ENCODE peak calls at places on chromosomes 3 and 15, in seven cellular contexts. One of them, this sample, is unnamed.

GRCh38 chr3:32691847-32692246 is 6.9 kb downstream of the CNOT10 start:
- DNase-seq in GDM1: no peak
- DNase-seq in sigmoid colon: no peak
- DNase-seq in fibroblast of the conjunctiva: no peak
- DNase-seq in stimulated activated CD8-positive, alpha-beta memory T cell treated with anti-CD3 and anti-CD28 coated beads, Interleukin-15, amount 100 ng/mL, for 4 hours: no peak
- DNase-seq in CD8-positive, alpha-beta T cell: no peak
- DNase-seq in NCI-H774: no peak
- DNase-seq in this sample: no peak

GRCh38 chr15:35857812-35858211 is 311.8 kb upstream of the DPH6 start:
- DNase-seq in GDM1: no peak
- DNase-seq in sigmoid colon: no peak
- DNase-seq in fibroblast of the conjunctiva: no peak
- DNase-seq in stimulated activated CD8-positive, alpha-beta memory T cell treated with anti-CD3 and anti-CD28 coated beads, Interleukin-15, amount 100 ng/mL, for 4 hours: no peak
- DNase-seq in CD8-positive, alpha-beta T cell: no peak
- DNase-seq in NCI-H774: no peak
- DNase-seq in this sample: no peak

GRCh38 chr3:42822828-42823227 is 13.6 kb downstream of the ACKR2 start:
- DNase-seq in GDM1: no peak
- DNase-seq in sigmoid colon: no peak
- DNase-seq in fibroblast of the conjunctiva: no peak
- DNase-seq in stimulated activated CD8-positive, alpha-beta memory T cell treated with anti-CD3 and anti-CD28 coated beads, Interleukin-15, amount 100 ng/mL, for 4 hours: no peak
- DNase-seq in CD8-positive, alpha-beta T cell: no peak
- DNase-seq in NCI-H774: no peak
- DNase-seq in this sample: no peak

GRCh38 chr3:172378439-172378838 is 69.8 kb downstream of the GHSR start:
- DNase-seq in GDM1: no peak
- DNase-seq in sigmoid colon: no peak
- DNase-seq in fibroblast of the conjunctiva: no peak
- DNase-seq in stimulated activated CD8-positive, alpha-beta memory T cell treated with anti-CD3 and anti-CD28 coated beads, Interleukin-15, amount 100 ng/mL, for 4 hours: no peak
- DNase-seq in CD8-positive, alpha-beta T cell: no peak
- DNase-seq in NCI-H774: no peak
- DNase-seq in this sample: no peak

GRCh38 chr3:49158108-49158709 is 7.9 kb downstream of the CCDC71 start:
- DNase-seq in GDM1: no peak
- DNase-seq in sigmoid colon: no peak
- DNase-seq in fibroblast of the conjunctiva: no peak
- DNase-seq in stimulated activated CD8-positive, alpha-beta memory T cell treated with anti-CD3 and anti-CD28 coated beads, Interleukin-15, amount 100 ng/mL, for 4 hours: no peak
- DNase-seq in CD8-positive, alpha-beta T cell: peak; percentile 36
- DNase-seq in NCI-H774: no peak
- DNase-seq in this sample: no peak

GRCh38 chr3:12993623-12994356 is 79.4 kb downstream of the IQSEC1 start:
- DNase-seq in GDM1: no peak
- DNase-seq in sigmoid colon: peak; percentile 73
- DNase-seq in fibroblast of the conjunctiva: no peak
- DNase-seq in stimulated activated CD8-positive, alpha-beta memory T cell treated with anti-CD3 and anti-CD28 coated beads, Interleukin-15, amount 100 ng/mL, for 4 hours: no peak
- DNase-seq in CD8-positive, alpha-beta T cell: no peak
- DNase-seq in NCI-H774: no peak
- DNase-seq in this sample: no peak

GRCh38 chr3:133475245-133476010 is 75.6 kb downstream of the BFSP2 start:
- DNase-seq in GDM1: no peak
- DNase-seq in sigmoid colon: no peak
- DNase-seq in fibroblast of the conjunctiva: no peak
- DNase-seq in stimulated activated CD8-positive, alpha-beta memory T cell treated with anti-CD3 and anti-CD28 coated beads, Interleukin-15, amount 100 ng/mL, for 4 hours: no peak
- DNase-seq in CD8-positive, alpha-beta T cell: no peak
- DNase-seq in NCI-H774: peak; percentile 14
- DNase-seq in this sample: no peak

GRCh38 chr3:50294089-50294488 is 1.9 kb upstream of the IFRD2 start:
- DNase-seq in GDM1: no peak
- DNase-seq in sigmoid colon: no peak
- DNase-seq in fibroblast of the conjunctiva: no peak
- DNase-seq in stimulated activated CD8-positive, alpha-beta memory T cell treated with anti-CD3 and anti-CD28 coated beads, Interleukin-15, amount 100 ng/mL, for 4 hours: no peak
- DNase-seq in CD8-positive, alpha-beta T cell: no peak
- DNase-seq in NCI-H774: no peak
- DNase-seq in this sample: no peak

GRCh38 chr3:24773798-24774197 is 279.1 kb upstream of the THRB start:
- DNase-seq in GDM1: peak; percentile 50
- DNase-seq in sigmoid colon: peak; percentile 73
- DNase-seq in fibroblast of the conjunctiva: peak; percentile 53
- DNase-seq in stimulated activated CD8-positive, alpha-beta memory T cell treated with anti-CD3 and anti-CD28 coated beads, Interleukin-15, amount 100 ng/mL, for 4 hours: no peak
- DNase-seq in CD8-positive, alpha-beta T cell: no peak
- DNase-seq in NCI-H774: peak; percentile 66
- DNase-seq in this sample: peak; percentile 41

GRCh38 chr3:4218426-4219226 is 84.5 kb upstream of the SETMAR start:
- DNase-seq in GDM1: no peak
- DNase-seq in sigmoid colon: no peak
- DNase-seq in fibroblast of the conjunctiva: no peak
- DNase-seq in stimulated activated CD8-positive, alpha-beta memory T cell treated with anti-CD3 and anti-CD28 coated beads, Interleukin-15, amount 100 ng/mL, for 4 hours: no peak
- DNase-seq in CD8-positive, alpha-beta T cell: no peak
- DNase-seq in NCI-H774: no peak
- DNase-seq in this sample: no peak